ENCODE peak calls at places on chromosomes 16 and 17, in six cellular contexts. I is OCI-LY7; P is lower lobe of right lung; R is body of pancreas; D is CD4-positive, CD25-positive, alpha-beta regulatory T cell; Q is PC-3. C is an unnamed sample. For H3K4me1, the result is how much of the 10 kb centered on the place peaks cover.

GRCh38 chr17:31313982-31314787 is at the start of gene EVI2B:
- DNase-seq in I (peak), P (no peak), R (peak), D (no peak), Q (peak), C (peak)

GRCh38 chr17:13353590-13353989 is 248.1 kb downstream of the HS3ST3A1 start:
- DNase-seq in I (no peak), P (no peak), R (no peak), D (no peak), Q (no peak), C (no peak)

GRCh38 chr16:11052080-11052808 is 107.9 kb downstream of the CLEC16A start:
- DNase-seq in I (no peak), P (peak), R (no peak), D (no peak), Q (no peak), C (peak)

GRCh38 chr16:30356401-30357084 is 1.4 kb upstream of the CD2BP2 start:
- DNase-seq in I (peak), P (peak), R (no peak), D (no peak), Q (no peak), C (no peak)

GRCh38 chr16:88940196-88941050 is 36.6 kb downstream of the CBFA2T3 start:
- DNase-seq in I (no peak), P (no peak), R (peak), D (no peak), Q (no peak), C (no peak)

GRCh38 chr16:54000361-54000760 is 286.2 kb downstream of the IRX3 start:
- DNase-seq in I (no peak), P (no peak), R (no peak), D (no peak), Q (no peak), C (no peak)

GRCh38 chr16:75265911-75266701 is 14.7 kb upstream of the BCAR1 start:
- DNase-seq in I (peak), P (peak), R (peak), D (no peak), Q (peak), C (no peak)

GRCh38 chr17:47305302-47305923 is 18.3 kb upstream of the EFCAB13 start:
- DNase-seq in I (no peak), P (no peak), R (peak), D (no peak), Q (peak), C (no peak)

GRCh38 chr17:41437769-41438168 is 3.0 kb downstream of the KRT38 start:
- DNase-seq in I (no peak), P (no peak), R (no peak), D (no peak), Q (no peak), C (no peak)

GRCh38 chr17:7883781-7884386 is 4.7 kb upstream of the CHD3 start:
- DNase-seq in I (peak), P (no peak), R (no peak), D (peak), Q (peak), C (peak)

GRCh38 chr17:70076831-70077230 is 1.8 kb downstream of the KCNJ16 start:
- DNase-seq in I (no peak), P (no peak), R (no peak), D (no peak), Q (no peak), C (no peak)

GRCh38 chr16:57764341-57765159 is 29.0 kb downstream of the KATNB1 start:
- DNase-seq in I (peak), P (peak), R (no peak), D (peak), Q (peak), C (no peak)

GRCh38 chr17:44272321-44272951 is 4.5 kb upstream of the SLC4A1 start:
- DNase-seq in I (no peak), P (no peak), R (no peak), D (no peak), Q (no peak), C (no peak)

GRCh38 chr17:48615212-48615962 is at the start of gene HOXB8:
- DNase-seq in I (no peak), P (no peak), R (no peak), D (no peak), Q (peak), C (no peak)

GRCh38 chr16:11914210-11914758 is 1.5 kb downstream of the GSPT1 start:
- DNase-seq in I (peak), P (no peak), R (no peak), D (no peak), Q (no peak), C (peak)

GRCh38 chr17:69714659-69715058 is 300.2 kb downstream of the MAP2K6 start:
- DNase-seq in I (no peak), P (no peak), R (no peak), D (no peak), Q (no peak), C (no peak)

GRCh38 chr17:47699536-47699840 is 5.5 kb downstream of the TBKBP1 start:
- DNase-seq in I (no peak), P (no peak), R (no peak), D (no peak), Q (no peak), C (no peak)

GRCh38 chr17:19238167-19238505 is 970 bp downstream of the EPN2 start:
- DNase-seq in I (peak), P (peak), R (peak), D (no peak), Q (peak), C (no peak)

GRCh38 chr17:82536220-82537201 is 17.0 kb downstream of the FOXK2 start:
- DNase-seq in I (no peak), P (peak), R (no peak), D (no peak), Q (peak), C (no peak)

GRCh38 chr17:62075308-62075815 is 10.3 kb upstream of the MED13 start:
- DNase-seq in I (no peak), P (no peak), R (no peak), D (no peak), Q (no peak), C (no peak)

GRCh38 chr17:2259769-2260536 is 43.6 kb downstream of the SMG6 start:
- DNase-seq in I (no peak), P (no peak), R (no peak), D (peak), Q (no peak), C (peak)

GRCh38 chr16:87702325-87702811 is 63.4 kb downstream of the KLHDC4 start:
- DNase-seq in I (peak), P (no peak), R (peak), D (no peak), Q (no peak), C (peak)

GRCh38 chr16:56788435-56788834 is 58.5 kb downstream of the NUP93 start:
- DNase-seq in I (no peak), P (no peak), R (no peak), D (no peak), Q (no peak), C (no peak)

GRCh38 chr16:48611329-48612137 is 1.6 kb upstream of the N4BP1 start:
- DNase-seq in I (no peak), P (peak), R (no peak), D (peak), Q (no peak), C (peak)

GRCh38 chr17:80363518-80364090 is 51.4 kb upstream of the ENDOV start:
- DNase-seq in I (no peak), P (peak), R (peak), D (no peak), Q (no peak), C (no peak)

GRCh38 chr16:4322121-4323035 is 6.5 kb downstream of the GLIS2 start:
- DNase-seq in I (no peak), P (no peak), R (no peak), D (no peak), Q (no peak), C (no peak)
- H3K4me3 ChIP-seq in I (no peak), P (no peak), R (no peak), D (no peak), Q (no peak), C (no peak)

GRCh38 chr16:13165024-13165423 is 263.6 kb downstream of the SHISA9 start:
- DNase-seq in I (no peak), P (no peak), R (no peak), D (no peak), Q (no peak), C (no peak)
- H3K4me1 ChIP-seq in I (under half), P (under half), R (under half), D (under half), Q (under half), C (under half)

GRCh38 chr17:74852237-74853047 is 7.2 kb downstream of the GRIN2C start:
- DNase-seq in I (peak), P (peak), R (peak), D (peak), Q (no peak), C (peak)

GRCh38 chr17:74851612-74852236 is 8.0 kb downstream of the GRIN2C start:
- DNase-seq in I (no peak), P (no peak), R (no peak), D (no peak), Q (no peak), C (no peak)

GRCh38 chr17:74848656-74849399 is 10.9 kb downstream of the GRIN2C start:
- DNase-seq in I (no peak), P (no peak), R (no peak), D (no peak), Q (no peak), C (no peak)

GRCh38 chr17:74850914-74851313 is 8.8 kb downstream of the GRIN2C start:
- DNase-seq in I (no peak), P (no peak), R (no peak), D (no peak), Q (no peak), C (no peak)

DNA sequence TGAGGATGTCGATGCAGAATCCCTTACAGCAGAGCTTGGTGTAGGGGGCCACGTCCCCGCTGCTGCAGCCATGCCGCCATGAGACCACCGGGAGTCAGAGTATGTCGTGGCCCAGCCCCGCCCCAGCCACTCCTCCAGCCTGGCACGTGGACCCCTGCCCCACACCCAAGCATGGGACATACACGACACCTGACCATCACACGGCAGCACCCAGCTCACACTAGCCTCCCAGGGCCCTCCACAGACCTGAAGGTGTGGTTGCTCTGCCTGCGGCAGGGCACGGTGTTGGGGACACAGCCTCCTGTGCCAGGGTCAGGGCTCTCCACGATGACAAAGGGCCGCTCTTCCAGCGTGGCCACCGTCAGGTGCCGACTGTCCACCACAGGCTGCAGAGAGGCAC is 9.4 kb downstream of the GRIN2C start:
- DNase-seq in I (no peak), P (no peak), R (no peak), D (no peak), Q (no peak), C (no peak)
- H3K4me3 ChIP-seq in I (no peak), P (no peak), R (no peak), D (no peak), Q (no peak), C (no peak)

GRCh38 chr17:56913000-56913866 is 616 bp downstream of the TRIM25 start:
- DNase-seq in I (peak), P (no peak), R (peak), D (no peak), Q (peak), C (no peak)
- H3K4me1 ChIP-seq in I (under half), P (half or more), R (half or more), D (half or more), Q (half or more), C (half or more)

DNA sequence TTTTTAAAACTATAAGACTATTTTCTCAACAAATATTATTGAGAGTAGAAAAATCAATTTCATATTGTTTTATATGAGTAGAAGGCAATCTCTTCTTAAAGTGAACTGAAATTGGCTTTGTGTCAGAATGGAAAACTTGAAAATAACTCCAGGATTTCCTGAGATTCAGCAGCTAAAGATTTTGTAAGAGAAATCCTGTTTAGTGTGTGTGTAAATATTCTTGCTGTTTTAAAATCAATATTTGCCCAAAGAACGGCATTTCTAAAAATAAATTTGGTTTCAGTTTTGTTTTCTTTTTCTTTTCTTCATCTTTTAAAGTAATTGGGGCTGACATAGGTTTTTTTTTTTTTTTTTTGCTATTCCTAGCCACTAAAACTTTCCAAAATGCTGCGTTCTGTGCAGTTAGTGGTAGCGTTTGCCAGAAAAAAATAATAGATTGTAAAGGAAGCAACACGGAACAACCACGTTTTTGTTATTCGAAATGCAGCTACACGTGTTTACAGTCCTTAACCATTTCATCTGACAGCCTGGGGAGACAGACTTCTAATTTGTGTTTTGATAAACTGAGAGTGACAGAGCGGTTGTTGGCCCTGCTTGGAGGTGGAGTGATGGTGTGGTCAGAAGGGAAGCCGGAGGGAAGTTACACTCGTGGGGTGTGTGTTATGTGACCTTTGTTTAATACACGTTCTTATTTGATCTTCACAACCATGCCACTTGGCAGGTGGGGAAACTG is 21.6 kb upstream of the SMPD3 start:
- DNase-seq in I (no peak), P (no peak), R (no peak), D (no peak), Q (no peak), C (no peak)
- H3K4me3 ChIP-seq in I (peak), P (peak), R (no peak), D (peak), Q (peak), C (peak)

GRCh38 chr16:79170565-79171242 is 429.8 kb downstream of the MAF start:
- DNase-seq in I (no peak), P (no peak), R (peak), D (no peak), Q (no peak), C (no peak)

GRCh38 chr16:79165541-79165940 is 435.0 kb downstream of the MAF start:
- DNase-seq in I (no peak), P (no peak), R (no peak), D (no peak), Q (no peak), C (no peak)

GRCh38 chr16:79169239-79169638 is 431.3 kb downstream of the MAF start:
- DNase-seq in I (no peak), P (no peak), R (no peak), D (no peak), Q (no peak), C (no peak)

GRCh38 chr16:79167893-79168292 is 432.6 kb downstream of the MAF start:
- DNase-seq in I (no peak), P (no peak), R (no peak), D (no peak), Q (no peak), C (no peak)

DNA sequence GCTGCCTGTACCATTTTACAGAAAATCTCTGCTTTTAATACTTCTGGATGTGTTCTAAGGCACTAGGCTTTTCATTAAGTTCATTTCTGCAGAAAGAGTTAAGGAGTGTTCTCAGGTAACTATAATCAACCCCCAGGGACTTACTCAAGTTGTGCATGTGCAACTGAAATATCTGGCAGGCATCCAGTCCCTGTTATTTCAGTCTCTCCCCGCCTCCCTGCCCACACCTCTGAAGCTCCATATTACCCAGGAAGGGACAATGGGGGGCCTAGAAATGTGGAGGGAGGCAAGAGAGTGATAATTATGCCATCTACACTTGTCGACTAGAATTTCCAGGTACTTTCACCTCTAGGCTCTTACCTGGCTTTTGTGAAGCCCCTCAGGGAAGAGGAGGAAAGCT is 432.2 kb downstream of the MAF start:
- DNase-seq in I (no peak), P (no peak), R (no peak), D (no peak), Q (no peak), C (no peak)
- H3K4me1 ChIP-seq in I (under half), P (under half), R (under half), D (under half), Q (under half), C (under half)

DNA sequence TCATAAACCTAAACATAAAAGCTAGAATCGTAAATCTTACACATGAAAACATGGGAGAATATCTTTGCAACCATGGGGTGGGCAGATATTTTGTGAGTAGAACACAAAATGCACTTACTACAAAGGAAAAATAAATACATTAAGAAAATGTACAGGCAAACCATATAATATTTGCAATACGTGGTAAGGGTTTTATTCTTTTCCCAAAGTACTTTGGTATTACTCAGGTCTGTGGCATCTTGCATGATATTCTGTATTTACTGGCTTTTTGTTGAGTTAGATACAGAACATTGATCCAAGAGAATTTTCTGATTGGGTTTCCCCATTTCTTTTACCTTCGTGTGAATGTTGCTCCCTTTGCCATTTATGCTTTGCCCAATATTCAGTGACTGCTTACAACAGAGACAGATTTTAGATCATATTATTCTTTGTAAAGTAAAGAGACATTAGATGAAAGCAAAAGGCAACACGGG is 33.0 kb upstream of the ARHGAP17 start:
- DNase-seq in I (no peak), P (no peak), R (no peak), D (no peak), Q (no peak), C (no peak)
- H3K4me3 ChIP-seq in I (peak), P (peak), R (no peak), D (peak), Q (peak), C (peak)

GRCh38 chr17:32484041-32484461 is 2.7 kb upstream of the CDK5R1 start:
- DNase-seq in I (no peak), P (no peak), R (no peak), D (no peak), Q (no peak), C (no peak)
- H3K4me1 ChIP-seq in I (under half), P (under half), R (under half), D (under half), Q (under half), C (under half)